ENCODE peak calls at places on chromosomes 11 and 22, in six cellular contexts. G is A549, R is K562, W is HepG2, P is GM12878, J is H1. B is an unnamed sample.
A peak's percentile ranks its signal among the peaks of the same experiment; 100 is the strongest.

GRCh38 chr22:19793161-19793560 is 32.6 kb downstream of the TBX1 start:
- DNase-seq in J (no peak), W (no peak), G (no peak), R (no peak), P (no peak), B (no peak)

GRCh38 chr22:46446799-46447198 is 90.6 kb downstream of the CELSR1 start:
- DNase-seq in R (no peak), J (no peak), P (no peak), W (no peak), G (no peak), B (no peak)

GRCh38 chr11:94868468-94868867 is 100.3 kb downstream of the AMOTL1 start:
- DNase-seq in P (no peak), R (no peak), J (no peak), W (no peak), G (no peak), B (no peak)

GRCh38 chr11:79342236-79342635 is 98.6 kb downstream of the TENM4 start:
- DNase-seq in G (no peak), R (no peak), P (no peak), J (no peak), W (no peak), B (no peak)

GRCh38 chr11:35139883-35140282 is 912 bp downstream of the CD44 start:
- DNase-seq in P (no peak), J (no peak), W (no peak), R (no peak), G (no peak), B (no peak)

GRCh38 chr22:49232319-49233067 is 595.2 kb downstream of the BRD1 start:
- DNase-seq in J (peak; percentile 42), R (no peak), G (no peak), W (no peak), P (no peak), B (no peak)

GRCh38 chr11:13169709-13170108 is 107.9 kb upstream of the BMAL1 start:
- DNase-seq in W (no peak), P (no peak), R (no peak), G (peak; percentile 58), J (no peak), B (no peak)

GRCh38 chr22:48204296-48204695 is 1441.8 kb downstream of the TBC1D22A start:
- DNase-seq in W (no peak), G (no peak), P (no peak), J (peak; percentile 23), R (no peak), B (no peak)

GRCh38 chr11:724733-725386 is 18.8 kb downstream of the EPS8L2 start:
- DNase-seq in P (no peak), R (no peak), G (no peak), W (no peak), J (no peak), B (peak; percentile 34)

GRCh38 chr22:47401976-47402770 is 639.7 kb downstream of the TBC1D22A start:
- DNase-seq in G (no peak), W (no peak), P (no peak), R (no peak), J (no peak), B (no peak)

GRCh38 chr11:34653851-34654490 is 33.1 kb downstream of the EHF start:
- DNase-seq in P (no peak), J (no peak), R (no peak), W (peak; percentile 92), G (peak; percentile 98), B (no peak)

GRCh38 chr11:60858731-60859464 is 3.1 kb upstream of the PTGDR2 start:
- DNase-seq in R (no peak), G (no peak), J (no peak), P (no peak), W (no peak), B (no peak)

GRCh38 chr11:44813401-44813800 is 86.6 kb downstream of the TSPAN18 start:
- DNase-seq in J (no peak), G (no peak), P (no peak), R (no peak), W (no peak), B (no peak)

GRCh38 chr22:44002324-44002723 is 21.8 kb upstream of the PARVB start:
- DNase-seq in P (no peak), G (no peak), R (no peak), W (no peak), J (no peak), B (no peak)

GRCh38 chr11:82533628-82534353 is 199.9 kb downstream of the FAM181B start:
- DNase-seq in J (no peak), R (no peak), G (no peak), P (no peak), W (no peak), B (no peak)

DNA sequence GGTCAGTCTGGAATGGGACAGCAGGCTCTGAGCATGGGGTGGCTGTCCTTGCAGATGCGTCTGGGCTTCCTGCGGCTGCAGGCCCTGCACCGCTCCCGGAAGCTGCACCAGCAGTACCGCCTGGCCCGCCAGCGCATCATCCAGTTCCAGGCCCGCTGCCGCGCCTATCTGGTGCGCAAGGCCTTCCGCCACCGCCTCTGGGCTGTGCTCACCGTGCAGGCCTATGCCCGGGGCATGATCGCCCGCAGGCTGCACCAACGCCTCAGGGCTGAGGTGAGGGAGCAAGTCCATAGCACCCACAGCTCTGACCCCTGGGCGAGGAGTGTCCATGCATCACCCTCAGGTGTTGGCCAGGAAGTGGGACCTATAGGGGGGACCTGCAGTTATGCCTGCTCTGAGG is 51.6 kb downstream of the MYO7A start:
- DNase-seq in R (no peak), J (no peak), P (no peak), G (no peak), W (no peak), B (no peak)
- TF ChIP-seq USF2 in R (no peak), J (no peak), P (no peak), G (no peak), W (no peak), B (no peak)

GRCh38 chr22:50507991-50508884 is at the start of gene NCAPH2:
- DNase-seq in J (peak; percentile 99), W (peak; percentile 89), R (peak; percentile 74), G (peak; percentile 94), P (peak; percentile 83), B (peak; percentile 100)
- TF ChIP-seq EP300 in J (no peak), W (peak; percentile 36), R (no peak), G (no peak), P (no peak), B (no peak)

GRCh38 chr11:70061734-70062133 is 16.4 kb upstream of the ANO1 start:
- DNase-seq in R (no peak), J (no peak), G (no peak), P (no peak), W (no peak), B (no peak)

GRCh38 chr11:70063121-70063520 is 15.0 kb upstream of the ANO1 start:
- DNase-seq in P (no peak), J (peak; percentile 37), G (no peak), R (no peak), W (no peak), B (no peak)

GRCh38 chr11:70064726-70065317 is 13.3 kb upstream of the ANO1 start:
- DNase-seq in G (no peak), J (peak; percentile 41), R (no peak), P (no peak), W (no peak), B (no peak)

GRCh38 chr11:70064011-70064725 is 13.9 kb upstream of the ANO1 start:
- DNase-seq in J (peak; percentile 39), R (peak; percentile 4), W (no peak), G (no peak), P (no peak), B (peak; percentile 52)

DNA sequence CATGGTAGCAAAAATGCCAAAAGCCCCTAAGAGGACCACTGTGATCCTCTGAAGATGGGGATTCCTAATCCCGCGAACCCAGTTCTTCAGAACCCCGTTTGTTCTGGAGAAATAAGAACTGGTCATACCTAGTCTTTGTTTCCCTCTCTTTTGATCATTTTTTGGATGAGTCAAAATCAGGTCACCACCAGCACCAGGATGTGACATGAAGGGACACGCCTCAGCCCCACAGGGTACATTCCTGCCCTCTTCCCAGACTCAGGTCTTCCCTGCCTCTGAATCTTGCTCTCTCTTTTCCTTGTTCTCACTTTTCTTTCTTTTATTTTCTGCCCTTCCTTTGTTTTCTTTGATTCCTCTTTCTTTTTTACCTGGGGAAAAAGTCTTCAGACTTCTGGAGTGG is 14.6 kb upstream of the ANO1 start:
- DNase-seq in J (no peak), W (no peak), G (no peak), R (no peak), P (no peak), B (no peak)
- H3K4me2 ChIP-seq in J (no peak overlapping the region), W (no peak overlapping the region), G (no peak overlapping the region), R (no peak overlapping the region), P (no peak overlapping the region), B (no peak overlapping the region)

GRCh38 chr11:69199583-69200295 is 44.0 kb downstream of the SMIM38 start:
- DNase-seq in G (no peak), P (no peak), J (no peak), R (no peak), W (no peak), B (no peak)
- TF ChIP-seq USF2 in G (no peak), P (no peak), J (no peak), R (no peak), W (no peak), B (no peak)

GRCh38 chr11:11978792-11979486 is 29.5 kb downstream of the DKK3 start:
- DNase-seq in R (no peak), W (no peak), J (peak; percentile 41), G (no peak), P (no peak), B (peak; percentile 73)

GRCh38 chr11:11980200-11980599 is 28.2 kb downstream of the DKK3 start:
- DNase-seq in G (no peak), W (no peak), P (no peak), R (no peak), J (no peak), B (no peak)

GRCh38 chr11:11980841-11981308 is 27.6 kb downstream of the DKK3 start:
- DNase-seq in W (no peak), P (no peak), G (no peak), R (no peak), J (no peak), B (no peak)

GRCh38 chr11:11978098-11978637 is 30.3 kb downstream of the DKK3 start:
- DNase-seq in P (no peak), R (no peak), G (no peak), J (no peak), W (no peak), B (no peak)

GRCh38 chr11:11979487-11980117 is 28.8 kb downstream of the DKK3 start:
- DNase-seq in P (no peak), W (no peak), J (no peak), R (no peak), G (peak; percentile 51), B (peak; percentile 69)
- TF ChIP-seq EP300 in P (no peak), W (no peak), J (no peak), R (no peak), G (no peak), B (peak; percentile 92)

GRCh38 chr22:27851974-27852713 is 50.6 kb upstream of the MN1 start:
- DNase-seq in P (no peak), G (no peak), J (no peak), W (peak; percentile 52), R (no peak), B (peak; percentile 74)
- H3K4me2 ChIP-seq in P (no peak overlapping the region), G (no peak overlapping the region), J (no peak overlapping the region), W (no peak overlapping the region), R (no peak overlapping the region), B (no peak overlapping the region)

DNA sequence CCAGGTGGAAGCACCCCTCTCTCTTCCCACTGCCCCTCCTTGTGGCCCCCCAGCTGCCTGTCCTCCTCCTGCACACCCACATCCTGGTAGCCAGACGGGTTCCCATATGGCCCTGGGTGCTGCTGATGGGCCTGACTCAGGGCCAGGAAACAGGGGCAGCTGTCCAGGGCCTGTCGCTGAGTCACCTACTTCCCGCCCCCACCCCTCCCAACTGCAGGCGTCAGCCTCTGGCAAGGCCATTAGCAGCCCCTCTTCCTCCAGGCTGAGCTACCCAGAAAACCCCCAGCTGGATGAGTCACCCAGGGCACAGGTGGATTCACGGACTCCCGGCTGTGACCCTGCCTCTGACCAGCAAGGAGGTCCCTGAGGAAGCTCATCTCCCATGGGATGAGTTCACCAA is 6.9 kb upstream of the GAL start:
- DNase-seq in G (peak; percentile 72), J (no peak), P (no peak), R (peak; percentile 66), W (peak; percentile 51), B (peak; percentile 83)
- TF ChIP-seq USF2 in G (no peak), J (no peak), P (no peak), R (no peak), W (no peak), B (no peak)

B was measured in SK-N-SH.